ENCODE peak calls at places on chromosomes 12 and 14, in five cellular contexts. H, Q, U, C and T are unnamed samples.

GRCh38 chr12:57258977-57259970 is 8.3 kb upstream of the STAC3 start:
- DNase-seq in H (no peak), Q (peak; percentile 76), U (peak; percentile 84), C (no peak), T (no peak)

GRCh38 chr12:56151672-56152131 is 685 bp upstream of the MYL6B start:
- DNase-seq in H (peak; percentile 45), Q (peak; percentile 23), U (no peak), C (peak; percentile 55), T (peak; percentile 70)

GRCh38 chr12:62767506-62767905 is 167.4 kb downstream of the PPM1H start:
- DNase-seq in H (no peak), Q (peak; percentile 85), U (peak; percentile 61), C (no peak), T (peak; percentile 8)

GRCh38 chr14:94560291-94560665 is 964 bp upstream of the SERPINA4 start:
- DNase-seq in H (no peak), Q (no peak), U (no peak), C (no peak), T (no peak)

GRCh38 chr12:64810831-64811230 is 13.6 kb upstream of the TBC1D30 start:
- DNase-seq in H (no peak), Q (no peak), U (no peak), C (no peak), T (peak; percentile 60)

GRCh38 chr12:57766464-57767311 is at the start of gene CYP27B1:
- DNase-seq in H (no peak), Q (peak; percentile 33), U (peak; percentile 59), C (no peak), T (peak; percentile 68)

GRCh38 chr12:110880651-110881050 is 33.9 kb downstream of the CCDC63 start:
- DNase-seq in H (no peak), Q (no peak), U (no peak), C (no peak), T (no peak)

GRCh38 chr14:47715330-47715729 is 39.9 kb upstream of the MDGA2 start:
- DNase-seq in H (no peak), Q (peak; percentile 51), U (no peak), C (no peak), T (no peak)

GRCh38 chr12:49854976-49855375 is 12.1 kb upstream of the BCDIN3D start:
- DNase-seq in H (no peak), Q (no peak), U (no peak), C (no peak), T (no peak)

GRCh38 chr12:11652351-11653040 is 3.0 kb downstream of the ETV6 start:
- DNase-seq in H (no peak), Q (peak; percentile 84), U (peak; percentile 54), C (no peak), T (no peak)

GRCh38 chr12:40616383-40616900 is 75.8 kb upstream of the CNTN1 start:
- DNase-seq in H (no peak), Q (no peak), U (no peak), C (no peak), T (no peak)

GRCh38 chr12:131397493-131398181 is 313.3 kb upstream of the SFSWAP start:
- DNase-seq in H (no peak), Q (no peak), U (no peak), C (no peak), T (no peak)

GRCh38 chr14:105938055-105938863 is 411.9 kb downstream of the TMEM121 start:
- DNase-seq in H (no peak), Q (no peak), U (no peak), C (no peak), T (no peak)

GRCh38 chr14:24630872-24631477 is 3.0 kb downstream of the GZMB start:
- DNase-seq in H (no peak), Q (no peak), U (no peak), C (no peak), T (peak; percentile 47)

GRCh38 chr12:19298837-19299605 is 140.3 kb upstream of the AEBP2 start:
- DNase-seq in H (no peak), Q (peak; percentile 59), U (peak; percentile 14), C (no peak), T (peak; percentile 10)

GRCh38 chr12:21456291-21456780 is 18.9 kb downstream of the PYROXD1 start:
- DNase-seq in H (no peak), Q (no peak), U (no peak), C (peak; percentile 19), T (no peak)

GRCh38 chr12:92074889-92075288 is 70.8 kb downstream of the BTG1 start:
- DNase-seq in H (no peak), Q (no peak), U (no peak), C (no peak), T (no peak)

GRCh38 chr14:34501004-34501580 is 38.4 kb downstream of the EAPP start:
- DNase-seq in H (no peak), Q (peak; percentile 53), U (no peak), C (no peak), T (no peak)

GRCh38 chr14:34502826-34503225 is 36.7 kb downstream of the EAPP start:
- DNase-seq in H (no peak), Q (peak; percentile 63), U (peak; percentile 61), C (no peak), T (no peak)

GRCh38 chr14:34498684-34499412 is 36.8 kb upstream of the SPTSSA start:
- DNase-seq in H (no peak), Q (peak; percentile 26), U (peak; percentile 34), C (no peak), T (peak; percentile 39)

GRCh38 chr14:34496679-34497513 is 34.9 kb upstream of the SPTSSA start:
- DNase-seq in H (peak; percentile 46), Q (peak; percentile 100), U (peak; percentile 99), C (no peak), T (peak; percentile 97)

GRCh38 chr14:34501997-34502396 is 37.5 kb downstream of the EAPP start:
- DNase-seq in H (no peak), Q (peak; percentile 45), U (peak; percentile 47), C (no peak), T (no peak)
- H3K27ac ChIP-seq in H (no peak overlapping the region), Q (no peak overlapping the region), U (no peak overlapping the region), C (no peak overlapping the region), T (no peak overlapping the region)

DNA sequence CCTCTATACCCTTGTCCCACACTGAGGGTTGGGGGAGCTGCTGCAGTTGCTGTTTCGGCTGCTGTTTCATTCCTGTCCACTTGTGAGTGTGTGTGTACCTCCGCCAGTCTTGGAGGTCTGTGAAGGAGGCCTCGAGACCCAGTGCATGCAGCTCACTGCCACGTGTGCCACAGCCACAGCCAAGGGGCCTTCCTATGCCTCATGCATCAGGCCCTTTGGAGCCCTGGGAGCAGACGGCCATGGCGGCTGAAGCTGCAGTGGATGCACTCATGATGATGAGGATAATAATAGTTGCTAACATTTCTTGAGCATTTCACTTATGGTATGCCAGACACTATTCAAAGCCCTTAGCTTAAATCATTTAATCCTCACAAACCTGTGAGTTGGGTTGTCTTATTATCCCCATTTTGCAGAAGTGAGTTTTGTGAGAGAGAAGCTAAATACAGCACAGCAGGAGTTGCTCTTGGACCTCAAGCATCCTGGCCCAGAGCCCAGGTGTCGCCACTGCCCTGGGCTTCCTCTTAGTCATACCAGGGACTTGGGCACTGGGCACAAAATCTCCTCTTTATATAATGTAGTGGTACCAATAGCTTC is 156.6 kb downstream of the PRKCH start:
- DNase-seq in H (no peak), Q (peak; percentile 47), U (peak; percentile 86), C (no peak), T (no peak)
- TF ChIP-seq CTCF in H (no peak), Q (no peak), U (peak; percentile 17), C (no peak), T (no peak)

GRCh38 chr12:119803391-119803791 is 73.7 kb downstream of the CIT start:
- DNase-seq in H (peak; percentile 63), Q (peak; percentile 48), U (peak; percentile 69), C (no peak), T (no peak)
- H3K27ac ChIP-seq in H (peak overlapping the region; percentile 69), Q (peak overlapping the region; percentile 11), U (no peak overlapping the region), C (no peak overlapping the region), T (no peak overlapping the region)

GRCh38 chr14:54906075-54906474 is 3.4 kb upstream of the GCH1 start:
- DNase-seq in H (no peak), Q (no peak), U (no peak), C (no peak), T (no peak)

GRCh38 chr14:54901380-54902142 is 1.1 kb downstream of the GCH1 start:
- DNase-seq in H (no peak), Q (no peak), U (no peak), C (no peak), T (peak; percentile 22)

GRCh38 chr14:54902521-54903420 is at the start of gene GCH1:
- DNase-seq in H (peak; percentile 53), Q (peak; percentile 35), U (peak; percentile 67), C (peak; percentile 63), T (peak; percentile 60)

GRCh38 chr14:54902143-54902520 is 494 bp downstream of the GCH1 start:
- DNase-seq in H (no peak), Q (peak; percentile 43), U (peak; percentile 73), C (peak; percentile 75), T (peak; percentile 34)
- TF ChIP-seq CTCF in H (no peak), Q (no peak), U (no peak), C (no peak), T (no peak)

GRCh38 chr12:109469516-109469915 is 7.6 kb downstream of the KCTD10 start:
- DNase-seq in H (no peak), Q (no peak), U (no peak), C (no peak), T (no peak)
- H3K27ac ChIP-seq in H (no peak overlapping the region), Q (peak overlapping the region; percentile 32), U (peak overlapping the region; percentile 100), C (no peak overlapping the region), T (no peak overlapping the region)

GRCh38 chr12:117100251-117100650 is 1.0 kb upstream of the TESC start:
- DNase-seq in H (no peak), Q (no peak), U (no peak), C (no peak), T (no peak)
- TF ChIP-seq CTCF in H (no peak), Q (peak; percentile 35), U (peak; percentile 36), C (no peak), T (no peak)

GRCh38 chr14:84024231-84024630 is 1505.7 kb upstream of the FLRT2 start:
- DNase-seq in H (no peak), Q (no peak), U (peak; percentile 54), C (no peak), T (no peak)
- H3K27ac ChIP-seq in H (no peak overlapping the region), Q (no peak overlapping the region), U (no peak overlapping the region), C (no peak overlapping the region), T (no peak overlapping the region)

GRCh38 chr12:104381721-104382480 is 74.8 kb upstream of the CHST11 start:
- DNase-seq in H (peak; percentile 86), Q (peak; percentile 64), U (peak; percentile 90), C (peak; percentile 75), T (peak; percentile 75)
- TF ChIP-seq CTCF in H (peak; percentile 95), Q (peak; percentile 99), U (peak; percentile 98), C (peak; percentile 91), T (peak; percentile 89)

GRCh38 chr12:6936378-6936638 is 7.3 kb upstream of the RNU7-1 start:
- DNase-seq in H (no peak), Q (no peak), U (no peak), C (no peak), T (no peak)
- H3K27ac ChIP-seq in H (no peak overlapping the region), Q (no peak overlapping the region), U (peak overlapping the region; percentile 96), C (peak overlapping the region; percentile 92), T (peak overlapping the region; percentile 82)